ENCODE peak calls at places on chromosomes 5 and 9, in nine cellular contexts. D is dorsolateral prefrontal cortex; Z is fibroblast of lung; Y is OCI-LY7; H is CD8-positive, alpha-beta T cell; A is GM10248; K is endodermal cell; U is epithelial cell of proximal tubule; T is A673. I is an unnamed sample.

GRCh38 chr5:153659337-153659736 is 168.9 kb downstream of the GRIA1 start:
- DNase-seq in D (no peak), Z (peak), Y (no peak), H (no peak), A (no peak), K (no peak), U (no peak), T (no peak), I (peak)

GRCh38 chr5:95969646-95970358 is 8.2 kb upstream of the ELL2 start:
- DNase-seq in D (no peak), Z (peak), Y (no peak), H (no peak), A (no peak), K (no peak), U (no peak), T (no peak), I (no peak)

GRCh38 chr5:124661317-124662141 is 84.9 kb downstream of the ZNF608 start:
- DNase-seq in D (no peak), Z (peak), Y (no peak), H (no peak), A (peak), K (peak), U (peak), T (peak), I (peak)

GRCh38 chr9:96199006-96199405 is 103.0 kb downstream of the HSD17B3 start:
- DNase-seq in D (no peak), Z (no peak), Y (no peak), H (no peak), A (no peak), K (no peak), U (no peak), T (no peak), I (no peak)

GRCh38 chr5:173736374-173736773 is 119.9 kb upstream of the BOD1 start:
- DNase-seq in D (no peak), Z (no peak), Y (no peak), H (no peak), A (no peak), K (no peak), U (no peak), T (no peak), I (no peak)

GRCh38 chr5:134567651-134568338 is 42.3 kb downstream of the JADE2 start:
- DNase-seq in D (no peak), Z (peak), Y (no peak), H (no peak), A (no peak), K (no peak), U (no peak), T (no peak), I (peak)

GRCh38 chr9:93205045-93205768 is 21.3 kb downstream of the WNK2 start:
- DNase-seq in D (peak), Z (no peak), Y (peak), H (no peak), A (no peak), K (no peak), U (no peak), T (no peak), I (peak)

GRCh38 chr9:111898331-111899096 is 1.9 kb downstream of the UGCG start:
- DNase-seq in D (no peak), Z (no peak), Y (no peak), H (no peak), A (no peak), K (no peak), U (no peak), T (no peak), I (no peak)

GRCh38 chr5:107483196-107483595 is 187.5 kb downstream of the EFNA5 start:
- DNase-seq in D (no peak), Z (no peak), Y (no peak), H (no peak), A (no peak), K (no peak), U (no peak), T (no peak), I (no peak)

GRCh38 chr5:173864126-173865075 is 23.7 kb upstream of the CPEB4 start:
- DNase-seq in D (no peak), Z (no peak), Y (no peak), H (no peak), A (no peak), K (no peak), U (no peak), T (no peak), I (no peak)

GRCh38 chr9:113559834-113560620 is 96.5 kb downstream of the RGS3 start:
- DNase-seq in D (peak), Z (no peak), Y (no peak), H (no peak), A (no peak), K (peak), U (no peak), T (no peak), I (no peak)

GRCh38 chr5:160534125-160534524 is 112.5 kb downstream of the PTTG1 start:
- DNase-seq in D (no peak), Z (no peak), Y (no peak), H (no peak), A (no peak), K (peak), U (no peak), T (no peak), I (no peak)

GRCh38 chr9:129597355-129598088 is 23.4 kb downstream of the C9orf50 start:
- DNase-seq in D (no peak), Z (peak), Y (no peak), H (peak), A (peak), K (peak), U (no peak), T (no peak), I (peak)

GRCh38 chr9:1231998-1232919 is 182.1 kb downstream of the DMRT2 start:
- DNase-seq in D (no peak), Z (peak), Y (no peak), H (no peak), A (no peak), K (no peak), U (peak), T (no peak), I (peak)

GRCh38 chr9:99489043-99489378 is 266.9 kb downstream of the SEC61B start:
- DNase-seq in D (no peak), Z (peak), Y (no peak), H (no peak), A (no peak), K (no peak), U (no peak), T (no peak), I (peak)

GRCh38 chr9:8329561-8330283 is 530.1 kb upstream of the DMAC1 start:
- DNase-seq in D (no peak), Z (no peak), Y (no peak), H (no peak), A (no peak), K (peak), U (no peak), T (no peak), I (no peak)

GRCh38 chr9:17116400-17116837 is 18.4 kb upstream of the CNTLN start:
- DNase-seq in D (no peak), Z (peak), Y (peak), H (no peak), A (no peak), K (no peak), U (no peak), T (peak), I (peak)

GRCh38 chr9:132977626-132978450 is 656 bp upstream of the GFI1B start:
- DNase-seq in D (no peak), Z (peak), Y (peak), H (peak), A (peak), K (peak), U (no peak), T (peak), I (peak)

GRCh38 chr5:14790220-14790619 is 81.4 kb downstream of the ANKH start:
- DNase-seq in D (no peak), Z (peak), Y (no peak), H (no peak), A (no peak), K (no peak), U (no peak), T (no peak), I (no peak)

GRCh38 chr5:148711843-148712454 is 57.6 kb upstream of the HTR4 start:
- DNase-seq in D (no peak), Z (peak), Y (no peak), H (no peak), A (no peak), K (no peak), U (no peak), T (no peak), I (no peak)

GRCh38 chr5:179345429-179346321 is at the start of gene ADAMTS2:
- DNase-seq in D (no peak), Z (peak), Y (no peak), H (no peak), A (no peak), K (peak), U (no peak), T (peak), I (no peak)

GRCh38 chr9:135971892-135972291 is 10.7 kb upstream of the UBAC1 start:
- DNase-seq in D (no peak), Z (no peak), Y (peak), H (no peak), A (no peak), K (peak), U (no peak), T (no peak), I (no peak)

GRCh38 chr9:79799691-79800345 is 228.1 kb downstream of the TLE4 start:
- DNase-seq in D (no peak), Z (peak), Y (no peak), H (no peak), A (no peak), K (no peak), U (no peak), T (no peak), I (no peak)

GRCh38 chr5:54993318-54993717 is 7.9 kb upstream of the ESM1 start:
- DNase-seq in D (no peak), Z (no peak), Y (no peak), H (no peak), A (no peak), K (no peak), U (no peak), T (no peak), I (peak)

GRCh38 chr9:136508729-136509500 is 26.1 kb upstream of the SEC16A start:
- DNase-seq in D (no peak), Z (no peak), Y (no peak), H (no peak), A (no peak), K (no peak), U (no peak), T (no peak), I (no peak)

GRCh38 chr9:28620661-28621060 is 1047.4 kb upstream of the C9orf72 start:
- DNase-seq in D (no peak), Z (no peak), Y (no peak), H (no peak), A (no peak), K (no peak), U (no peak), T (no peak), I (no peak)

GRCh38 chr5:169164481-169164925 is 136.4 kb downstream of the SLIT3 start:
- DNase-seq in D (peak), Z (no peak), Y (no peak), H (no peak), A (no peak), K (peak), U (no peak), T (no peak), I (peak)

GRCh38 chr5:128674837-128675446 is 136.9 kb upstream of the FBN2 start:
- DNase-seq in D (no peak), Z (peak), Y (peak), H (no peak), A (peak), K (peak), U (no peak), T (peak), I (peak)

GRCh38 chr9:33472171-33472920 is 1.4 kb downstream of the NOL6 start:
- DNase-seq in D (no peak), Z (no peak), Y (no peak), H (no peak), A (no peak), K (no peak), U (no peak), T (no peak), I (no peak)

GRCh38 chr5:148687427-148687826 is 33.1 kb upstream of the HTR4 start:
- DNase-seq in D (no peak), Z (peak), Y (peak), H (no peak), A (no peak), K (peak), U (no peak), T (peak), I (peak)

GRCh38 chr9:122860319-122861142 is 32.1 kb upstream of the PDCL start:
- DNase-seq in D (no peak), Z (no peak), Y (no peak), H (no peak), A (no peak), K (no peak), U (no peak), T (no peak), I (no peak)

GRCh38 chr5:151157426-151158286 is at the start of gene ANXA6:
- DNase-seq in D (peak), Z (peak), Y (no peak), H (peak), A (peak), K (peak), U (no peak), T (peak), I (peak)

GRCh38 chr5:151156732-151157402 is 712 bp downstream of the ANXA6 start:
- DNase-seq in D (no peak), Z (peak), Y (no peak), H (peak), A (peak), K (peak), U (no peak), T (peak), I (no peak)

GRCh38 chr5:151158287-151158661 is 695 bp upstream of the ANXA6 start:
- DNase-seq in D (no peak), Z (no peak), Y (no peak), H (no peak), A (no peak), K (peak), U (no peak), T (no peak), I (no peak)

GRCh38 chr5:151155149-151155776 is 2.3 kb downstream of the ANXA6 start:
- DNase-seq in D (no peak), Z (peak), Y (peak), H (peak), A (no peak), K (no peak), U (no peak), T (peak), I (no peak)

DNA sequence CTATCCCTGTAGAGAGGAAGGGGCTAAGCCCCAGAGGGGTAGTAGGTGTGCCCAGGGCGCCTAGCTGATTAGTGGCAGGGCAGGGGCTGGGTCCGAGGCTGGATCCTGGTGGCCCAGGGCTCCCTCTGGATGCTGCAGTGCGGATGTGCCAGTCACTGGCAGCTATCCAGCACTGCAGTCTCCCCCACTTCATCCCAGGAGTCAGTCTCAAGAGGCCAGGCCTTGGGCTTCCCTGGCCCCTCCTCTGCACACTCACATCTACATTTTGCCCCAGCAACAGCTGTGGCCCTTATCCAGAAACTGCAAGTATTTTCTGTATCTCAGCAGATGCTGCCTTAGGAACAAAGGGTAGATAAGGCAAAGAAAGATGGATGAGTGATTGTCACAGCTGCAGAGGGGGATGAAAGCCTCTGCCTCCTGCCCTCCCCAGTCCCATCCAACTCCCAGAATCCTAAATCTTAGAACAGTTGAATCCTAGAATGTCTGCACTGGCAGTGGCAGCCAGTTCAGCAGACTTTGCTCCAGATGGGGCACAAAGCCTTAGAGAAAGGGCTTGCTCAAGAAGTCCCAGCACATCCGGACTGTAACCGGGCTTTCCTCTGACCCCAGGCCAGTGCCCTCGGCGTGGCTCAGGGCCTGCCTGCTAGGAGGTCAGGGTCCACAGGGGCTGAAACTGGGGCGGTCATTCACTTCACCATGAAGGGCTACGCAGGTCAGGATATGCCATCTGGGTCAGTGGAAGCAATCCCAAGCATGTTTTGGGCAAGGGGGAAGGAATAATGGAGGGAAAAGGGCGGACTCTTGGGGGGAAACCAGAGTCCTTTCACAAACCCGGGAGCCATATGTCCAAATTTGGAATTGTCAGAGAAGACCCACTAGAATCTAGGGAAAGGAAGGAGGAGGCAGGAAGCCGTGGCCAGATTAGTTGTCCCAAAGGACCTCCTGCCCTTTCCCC is 1.5 kb downstream of the ANXA6 start:
- DNase-seq in D (peak), Z (peak), Y (peak), H (no peak), A (peak), K (peak), U (no peak), T (peak), I (peak)
- TF ChIP-seq CTCF in D (no peak), Z (no peak), Y (peak), H (no peak), A (no peak), K (peak), U (no peak), T (no peak), I (peak)

GRCh38 chr5:48192-48591 is 43.8 kb upstream of the PLEKHG4B start:
- DNase-seq in D (no peak), Z (no peak), Y (no peak), H (no peak), A (no peak), K (no peak), U (no peak), T (no peak), I (no peak)

GRCh38 chr5:50724-51499 is 41.1 kb upstream of the PLEKHG4B start:
- DNase-seq in D (no peak), Z (no peak), Y (no peak), H (no peak), A (no peak), K (peak), U (no peak), T (no peak), I (no peak)

GRCh38 chr5:53381-54174 is 38.4 kb upstream of the PLEKHG4B start:
- DNase-seq in D (no peak), Z (no peak), Y (no peak), H (no peak), A (no peak), K (peak), U (no peak), T (peak), I (no peak)

GRCh38 chr5:51500-51823 is 40.5 kb upstream of the PLEKHG4B start:
- DNase-seq in D (no peak), Z (no peak), Y (no peak), H (no peak), A (no peak), K (peak), U (no peak), T (no peak), I (no peak)

DNA sequence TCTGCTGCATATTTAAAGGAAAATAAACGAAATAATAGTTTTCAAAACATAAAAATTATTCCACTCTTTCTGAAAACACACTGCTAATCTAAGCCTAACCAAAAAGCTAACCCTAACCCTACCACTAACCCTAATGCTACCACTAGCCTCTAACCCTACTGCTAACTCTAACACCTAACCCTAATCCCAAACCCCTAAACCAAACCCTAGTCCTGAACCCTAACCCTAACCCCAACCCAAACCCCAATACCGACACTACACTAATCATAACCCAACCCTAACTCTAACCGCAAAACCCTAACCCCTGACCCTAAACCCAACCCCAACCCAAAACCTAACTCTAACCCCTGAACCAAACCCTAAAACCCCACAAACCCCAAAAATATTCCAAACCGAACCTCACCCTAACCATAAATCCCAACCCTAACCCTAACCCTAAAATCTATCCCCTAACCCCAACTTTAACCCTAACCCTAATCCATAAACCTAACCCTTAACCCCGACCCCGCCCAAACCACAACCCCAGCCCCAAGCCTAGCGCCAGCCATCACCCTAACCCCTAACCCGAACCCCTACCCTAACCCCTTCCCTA is 41.9 kb upstream of the PLEKHG4B start:
- DNase-seq in D (no peak), Z (no peak), Y (no peak), H (no peak), A (no peak), K (no peak), U (no peak), T (no peak), I (no peak)
- TF ChIP-seq CTCF in D (no peak), Z (no peak), Y (no peak), H (no peak), A (no peak), K (no peak), U (no peak), T (no peak), I (no peak)

GRCh38 chr9:5428172-5428571 is 9.6 kb downstream of the PLGRKT start:
- DNase-seq in D (no peak), Z (no peak), Y (no peak), H (no peak), A (no peak), K (no peak), U (no peak), T (no peak), I (no peak)

GRCh38 chr9:5422276-5422675 is 15.4 kb downstream of the PLGRKT start:
- DNase-seq in D (no peak), Z (no peak), Y (no peak), H (no peak), A (no peak), K (no peak), U (no peak), T (no peak), I (no peak)

GRCh38 chr9:5427005-5427404 is 10.7 kb downstream of the PLGRKT start:
- DNase-seq in D (no peak), Z (no peak), Y (no peak), H (no peak), A (no peak), K (no peak), U (no peak), T (no peak), I (no peak)

GRCh38 chr9:5428794-5429528 is 8.8 kb downstream of the PLGRKT start:
- DNase-seq in D (no peak), Z (no peak), Y (no peak), H (no peak), A (no peak), K (no peak), U (no peak), T (no peak), I (no peak)

GRCh38 chr9:5425006-5425628 is 12.6 kb downstream of the PLGRKT start:
- DNase-seq in D (no peak), Z (peak), Y (peak), H (no peak), A (peak), K (no peak), U (no peak), T (peak), I (no peak)
- TF ChIP-seq CTCF in D (peak), Z (peak), Y (peak), H (peak), A (peak), K (peak), U (peak), T (peak), I (peak)

GRCh38 chr5:81428446-81428845 is 34.5 kb upstream of the ACOT12 start:
- DNase-seq in D (no peak), Z (peak), Y (no peak), H (no peak), A (no peak), K (no peak), U (no peak), T (no peak), I (no peak)

GRCh38 chr5:81427566-81427965 is 33.6 kb upstream of the ACOT12 start:
- DNase-seq in D (no peak), Z (no peak), Y (no peak), H (no peak), A (no peak), K (no peak), U (no peak), T (no peak), I (no peak)

GRCh38 chr5:81428866-81429265 is 34.9 kb upstream of the ACOT12 start:
- DNase-seq in D (no peak), Z (no peak), Y (no peak), H (no peak), A (no peak), K (no peak), U (no peak), T (peak), I (no peak)

GRCh38 chr5:81429986-81430385 is 36.1 kb upstream of the ACOT12 start:
- DNase-seq in D (no peak), Z (no peak), Y (no peak), H (no peak), A (no peak), K (no peak), U (no peak), T (no peak), I (no peak)

DNA sequence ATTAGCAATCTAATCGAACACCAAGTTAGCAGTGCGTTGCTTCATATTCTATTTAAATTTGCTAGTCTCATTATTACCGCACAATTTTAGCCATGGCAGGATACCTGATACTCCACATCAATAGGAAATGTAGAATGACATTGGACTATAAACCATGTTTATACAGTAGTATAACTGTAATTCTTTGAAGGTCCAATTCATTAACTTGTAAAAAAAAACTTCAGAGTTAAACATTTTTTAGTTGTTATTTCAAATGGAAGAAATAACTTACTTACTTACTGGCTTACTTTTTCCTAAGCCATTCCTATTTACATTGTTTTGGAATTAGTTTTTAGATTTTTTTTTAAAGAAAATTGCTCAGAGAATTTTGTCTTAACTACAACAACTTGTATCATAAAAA is 35.4 kb upstream of the ACOT12 start:
- DNase-seq in D (no peak), Z (no peak), Y (no peak), H (no peak), A (no peak), K (no peak), U (no peak), T (no peak), I (no peak)
- TF ChIP-seq CTCF in D (no peak), Z (no peak), Y (no peak), H (no peak), A (no peak), K (no peak), U (no peak), T (no peak), I (no peak)

I was measured in HFFc6.